ENCODE peak calls at places on chromosomes 12 and 14, in eight cellular contexts. One of them, this sample, is unnamed.

GRCh38 chr12:75877588-75878381 is 153.8 kb downstream of the PHLDA1 start:
- DNase-seq in CD4-positive, alpha-beta T cell: no peak
- DNase-seq in Peyer's patch: no peak
- DNase-seq in fibroblast of villous mesenchyme: peak; percentile 58
- DNase-seq in tibial artery: no peak
- DNase-seq in A673: peak; percentile 37
- DNase-seq in prostate gland: no peak
- DNase-seq in dorsolateral prefrontal cortex: no peak
- DNase-seq in this sample: no peak

GRCh38 chr12:78970041-78970440 is 105.5 kb downstream of the SYT1 start:
- DNase-seq in Peyer's patch: no peak
- DNase-seq in CD4-positive, alpha-beta T cell: no peak
- DNase-seq in prostate gland: no peak
- DNase-seq in dorsolateral prefrontal cortex: no peak
- DNase-seq in tibial artery: no peak
- DNase-seq in A673: no peak
- DNase-seq in fibroblast of villous mesenchyme: no peak
- DNase-seq in this sample: no peak

GRCh38 chr12:96368233-96368632 is 32.0 kb downstream of the CDK17 start:
- DNase-seq in Peyer's patch: no peak
- DNase-seq in tibial artery: no peak
- DNase-seq in fibroblast of villous mesenchyme: no peak
- DNase-seq in prostate gland: no peak
- DNase-seq in A673: no peak
- DNase-seq in CD4-positive, alpha-beta T cell: no peak
- DNase-seq in dorsolateral prefrontal cortex: peak; percentile 40
- DNase-seq in this sample: no peak

GRCh38 chr12:61854902-61855301 is 405.3 kb upstream of the USP15 start:
- DNase-seq in dorsolateral prefrontal cortex: no peak
- DNase-seq in prostate gland: no peak
- DNase-seq in fibroblast of villous mesenchyme: no peak
- DNase-seq in Peyer's patch: no peak
- DNase-seq in tibial artery: no peak
- DNase-seq in A673: no peak
- DNase-seq in CD4-positive, alpha-beta T cell: no peak
- DNase-seq in this sample: no peak

GRCh38 chr14:72024504-72024903 is 92.3 kb downstream of the RGS6 start:
- DNase-seq in Peyer's patch: no peak
- DNase-seq in fibroblast of villous mesenchyme: no peak
- DNase-seq in prostate gland: no peak
- DNase-seq in tibial artery: no peak
- DNase-seq in dorsolateral prefrontal cortex: no peak
- DNase-seq in CD4-positive, alpha-beta T cell: no peak
- DNase-seq in A673: no peak
- DNase-seq in this sample: no peak

GRCh38 chr14:96088911-96089310 is 49.7 kb downstream of the C14orf132 start:
- DNase-seq in CD4-positive, alpha-beta T cell: no peak
- DNase-seq in dorsolateral prefrontal cortex: no peak
- DNase-seq in Peyer's patch: no peak
- DNase-seq in fibroblast of villous mesenchyme: no peak
- DNase-seq in tibial artery: peak; percentile 29
- DNase-seq in prostate gland: no peak
- DNase-seq in A673: no peak
- DNase-seq in this sample: no peak

GRCh38 chr14:78207414-78207813 is 37.2 kb downstream of the NRXN3 start:
- DNase-seq in fibroblast of villous mesenchyme: no peak
- DNase-seq in CD4-positive, alpha-beta T cell: no peak
- DNase-seq in prostate gland: no peak
- DNase-seq in A673: no peak
- DNase-seq in tibial artery: no peak
- DNase-seq in Peyer's patch: no peak
- DNase-seq in dorsolateral prefrontal cortex: no peak
- DNase-seq in this sample: no peak

GRCh38 chr12:76698316-76698715 is 65.6 kb upstream of the ZDHHC17 start:
- DNase-seq in tibial artery: no peak
- DNase-seq in prostate gland: no peak
- DNase-seq in Peyer's patch: no peak
- DNase-seq in CD4-positive, alpha-beta T cell: no peak
- DNase-seq in A673: no peak
- DNase-seq in dorsolateral prefrontal cortex: no peak
- DNase-seq in fibroblast of villous mesenchyme: no peak
- DNase-seq in this sample: no peak

GRCh38 chr14:103696466-103697071 is 18.7 kb downstream of the XRCC3 start:
- DNase-seq in fibroblast of villous mesenchyme: peak; percentile 87
- DNase-seq in dorsolateral prefrontal cortex: no peak
- DNase-seq in A673: peak; percentile 44
- DNase-seq in CD4-positive, alpha-beta T cell: no peak
- DNase-seq in tibial artery: no peak
- DNase-seq in Peyer's patch: no peak
- DNase-seq in prostate gland: no peak
- DNase-seq in this sample: no peak

GRCh38 chr12:31246470-31246850 is 79.5 kb downstream of the SINHCAF start:
- DNase-seq in tibial artery: no peak
- DNase-seq in A673: peak; percentile 11
- DNase-seq in Peyer's patch: no peak
- DNase-seq in CD4-positive, alpha-beta T cell: no peak
- DNase-seq in dorsolateral prefrontal cortex: no peak
- DNase-seq in fibroblast of villous mesenchyme: peak; percentile 34
- DNase-seq in prostate gland: peak; percentile 58
- DNase-seq in this sample: no peak

GRCh38 chr12:104635944-104636343 is 179.2 kb downstream of the CHST11 start:
- DNase-seq in prostate gland: no peak
- DNase-seq in CD4-positive, alpha-beta T cell: no peak
- DNase-seq in fibroblast of villous mesenchyme: no peak
- DNase-seq in dorsolateral prefrontal cortex: no peak
- DNase-seq in tibial artery: no peak
- DNase-seq in A673: no peak
- DNase-seq in Peyer's patch: no peak
- DNase-seq in this sample: no peak

GRCh38 chr12:104634852-104635251 is 178.1 kb downstream of the CHST11 start:
- DNase-seq in dorsolateral prefrontal cortex: no peak
- DNase-seq in fibroblast of villous mesenchyme: no peak
- DNase-seq in prostate gland: no peak
- DNase-seq in CD4-positive, alpha-beta T cell: no peak
- DNase-seq in A673: no peak
- DNase-seq in Peyer's patch: no peak
- DNase-seq in tibial artery: no peak
- DNase-seq in this sample: no peak

GRCh38 chr12:104630230-104630670 is 173.5 kb downstream of the CHST11 start:
- DNase-seq in dorsolateral prefrontal cortex: no peak
- DNase-seq in A673: peak; percentile 39
- DNase-seq in Peyer's patch: no peak
- DNase-seq in CD4-positive, alpha-beta T cell: no peak
- DNase-seq in tibial artery: no peak
- DNase-seq in prostate gland: no peak
- DNase-seq in fibroblast of villous mesenchyme: no peak
- DNase-seq in this sample: no peak

GRCh38 chr12:104634044-104634443 is 177.3 kb downstream of the CHST11 start:
- DNase-seq in CD4-positive, alpha-beta T cell: no peak
- DNase-seq in fibroblast of villous mesenchyme: no peak
- DNase-seq in prostate gland: no peak
- DNase-seq in A673: no peak
- DNase-seq in dorsolateral prefrontal cortex: no peak
- DNase-seq in tibial artery: no peak
- DNase-seq in Peyer's patch: no peak
- DNase-seq in this sample: no peak

DNA sequence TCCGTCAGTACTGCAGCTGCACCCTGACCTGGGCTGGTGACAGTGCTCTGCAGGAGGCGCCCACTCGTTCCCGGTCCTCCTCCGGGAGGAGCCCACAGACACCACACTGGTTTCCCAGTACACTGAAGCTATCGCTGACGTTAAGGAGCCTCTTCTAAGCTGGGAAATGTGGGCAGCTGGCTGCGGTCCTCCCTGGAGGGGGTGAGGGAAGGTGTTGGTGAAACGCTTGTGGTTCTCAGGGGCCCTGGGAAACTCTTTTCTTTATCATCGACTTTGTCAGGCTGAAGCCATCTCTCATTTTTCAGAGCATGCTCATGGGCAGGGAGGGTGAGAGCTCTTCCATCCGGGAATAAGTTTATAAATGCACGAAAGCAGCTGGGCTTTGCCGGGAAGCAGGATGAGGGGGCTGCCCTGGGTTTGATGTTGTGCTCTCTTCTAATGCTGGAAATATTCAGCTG is 176.0 kb downstream of the CHST11 start:
- DNase-seq in dorsolateral prefrontal cortex: no peak
- DNase-seq in CD4-positive, alpha-beta T cell: no peak
- DNase-seq in fibroblast of villous mesenchyme: peak; percentile 74
- DNase-seq in tibial artery: no peak
- DNase-seq in prostate gland: no peak
- DNase-seq in Peyer's patch: no peak
- DNase-seq in A673: no peak
- DNase-seq in this sample: no peak
- TF ChIP-seq CTCF in dorsolateral prefrontal cortex: no peak
- TF ChIP-seq CTCF in CD4-positive, alpha-beta T cell: no peak
- TF ChIP-seq CTCF in fibroblast of villous mesenchyme: peak; percentile 3
- TF ChIP-seq CTCF in tibial artery: no peak
- TF ChIP-seq CTCF in prostate gland: no peak
- TF ChIP-seq CTCF in Peyer's patch: no peak
- TF ChIP-seq CTCF in A673: no peak
- TF ChIP-seq CTCF in this sample: no peak

GRCh38 chr14:100645986-100646314 is 58.7 kb upstream of the BEGAIN start:
- DNase-seq in A673: no peak
- DNase-seq in dorsolateral prefrontal cortex: no peak
- DNase-seq in tibial artery: no peak
- DNase-seq in Peyer's patch: no peak
- DNase-seq in fibroblast of villous mesenchyme: no peak
- DNase-seq in prostate gland: no peak
- DNase-seq in CD4-positive, alpha-beta T cell: no peak
- DNase-seq in this sample: no peak

GRCh38 chr14:100644784-100645183 is 57.6 kb upstream of the BEGAIN start:
- DNase-seq in fibroblast of villous mesenchyme: no peak
- DNase-seq in prostate gland: no peak
- DNase-seq in Peyer's patch: no peak
- DNase-seq in CD4-positive, alpha-beta T cell: no peak
- DNase-seq in dorsolateral prefrontal cortex: no peak
- DNase-seq in A673: no peak
- DNase-seq in tibial artery: no peak
- DNase-seq in this sample: no peak

GRCh38 chr14:100641274-100641860 is 54.1 kb upstream of the BEGAIN start:
- DNase-seq in CD4-positive, alpha-beta T cell: no peak
- DNase-seq in fibroblast of villous mesenchyme: no peak
- DNase-seq in A673: no peak
- DNase-seq in prostate gland: no peak
- DNase-seq in tibial artery: no peak
- DNase-seq in Peyer's patch: no peak
- DNase-seq in dorsolateral prefrontal cortex: no peak
- DNase-seq in this sample: no peak

GRCh38 chr14:100645200-100645985 is 58.2 kb upstream of the BEGAIN start:
- DNase-seq in A673: peak; percentile 93
- DNase-seq in prostate gland: peak; percentile 87
- DNase-seq in fibroblast of villous mesenchyme: peak; percentile 81
- DNase-seq in dorsolateral prefrontal cortex: peak; percentile 81
- DNase-seq in CD4-positive, alpha-beta T cell: peak; percentile 82
- DNase-seq in Peyer's patch: peak; percentile 73
- DNase-seq in tibial artery: peak; percentile 75
- DNase-seq in this sample: peak; percentile 73

DNA sequence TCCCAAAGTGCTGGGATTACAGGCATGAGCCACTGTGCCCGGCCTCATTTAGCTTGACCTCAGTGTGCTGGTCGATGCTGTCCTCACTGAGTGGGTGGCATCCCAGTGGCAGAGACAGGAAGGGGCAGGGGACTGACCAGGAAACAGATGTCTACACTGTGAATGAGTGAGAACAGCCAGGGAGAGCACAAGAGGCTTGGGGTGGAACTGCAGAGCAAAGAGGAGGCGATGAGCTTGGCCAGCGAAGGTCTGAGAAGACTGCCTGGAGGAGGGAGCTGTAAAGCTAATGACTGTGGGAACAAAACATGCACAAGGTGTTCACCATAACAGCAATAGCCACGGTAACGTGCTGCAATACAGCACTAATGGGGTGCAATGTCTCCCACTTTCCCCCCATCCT is 57.2 kb upstream of the BEGAIN start:
- DNase-seq in dorsolateral prefrontal cortex: no peak
- DNase-seq in prostate gland: no peak
- DNase-seq in Peyer's patch: no peak
- DNase-seq in tibial artery: no peak
- DNase-seq in A673: no peak
- DNase-seq in fibroblast of villous mesenchyme: no peak
- DNase-seq in CD4-positive, alpha-beta T cell: no peak
- DNase-seq in this sample: no peak
- TF ChIP-seq CTCF in dorsolateral prefrontal cortex: no peak
- TF ChIP-seq CTCF in prostate gland: no peak
- TF ChIP-seq CTCF in Peyer's patch: no peak
- TF ChIP-seq CTCF in tibial artery: no peak
- TF ChIP-seq CTCF in A673: no peak
- TF ChIP-seq CTCF in fibroblast of villous mesenchyme: no peak
- TF ChIP-seq CTCF in CD4-positive, alpha-beta T cell: no peak
- TF ChIP-seq CTCF in this sample: no peak

GRCh38 chr14:61925043-61925442 is 162.8 kb downstream of the SNAPC1 start:
- DNase-seq in tibial artery: no peak
- DNase-seq in fibroblast of villous mesenchyme: peak; percentile 30
- DNase-seq in CD4-positive, alpha-beta T cell: no peak
- DNase-seq in prostate gland: no peak
- DNase-seq in dorsolateral prefrontal cortex: no peak
- DNase-seq in A673: peak; percentile 41
- DNase-seq in Peyer's patch: peak; percentile 22
- DNase-seq in this sample: no peak
- TF ChIP-seq CTCF in tibial artery: no peak
- TF ChIP-seq CTCF in fibroblast of villous mesenchyme: peak; percentile 41
- TF ChIP-seq CTCF in CD4-positive, alpha-beta T cell: no peak
- TF ChIP-seq CTCF in prostate gland: no peak
- TF ChIP-seq CTCF in dorsolateral prefrontal cortex: peak; percentile 31
- TF ChIP-seq CTCF in A673: peak; percentile 53
- TF ChIP-seq CTCF in Peyer's patch: peak; percentile 36
- TF ChIP-seq CTCF in this sample: peak; percentile 12

DNA sequence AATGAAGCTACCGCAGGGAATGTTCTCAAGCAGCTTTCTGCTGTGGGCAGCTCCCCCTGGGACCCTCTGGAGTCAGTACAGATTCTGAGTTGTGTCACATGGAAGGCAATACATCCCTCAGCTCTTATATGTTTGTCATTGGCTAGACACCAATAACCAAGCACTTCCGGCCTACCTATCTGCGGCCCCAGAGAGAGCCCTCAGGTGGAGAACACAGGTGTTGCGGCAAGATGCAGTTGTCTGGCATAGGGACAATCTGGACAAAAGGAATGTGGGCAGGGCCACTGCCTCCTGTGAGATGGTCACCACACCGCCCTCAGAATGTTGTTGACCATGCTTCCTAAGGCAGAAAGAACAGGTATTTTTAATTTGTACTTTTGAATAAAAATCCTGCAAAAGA is 118.7 kb downstream of the BRMS1L start:
- DNase-seq in tibial artery: no peak
- DNase-seq in Peyer's patch: no peak
- DNase-seq in fibroblast of villous mesenchyme: no peak
- DNase-seq in CD4-positive, alpha-beta T cell: no peak
- DNase-seq in A673: peak; percentile 29
- DNase-seq in prostate gland: no peak
- DNase-seq in dorsolateral prefrontal cortex: no peak
- DNase-seq in this sample: no peak
- TF ChIP-seq CTCF in tibial artery: no peak
- TF ChIP-seq CTCF in Peyer's patch: no peak
- TF ChIP-seq CTCF in fibroblast of villous mesenchyme: no peak
- TF ChIP-seq CTCF in CD4-positive, alpha-beta T cell: no peak
- TF ChIP-seq CTCF in A673: peak; percentile 32
- TF ChIP-seq CTCF in prostate gland: no peak
- TF ChIP-seq CTCF in dorsolateral prefrontal cortex: no peak
- TF ChIP-seq CTCF in this sample: peak; percentile 40

GRCh38 chr12:117603316-117604113 is 242.1 kb upstream of the NOS1 start:
- DNase-seq in tibial artery: no peak
- DNase-seq in prostate gland: no peak
- DNase-seq in CD4-positive, alpha-beta T cell: no peak
- DNase-seq in dorsolateral prefrontal cortex: no peak
- DNase-seq in fibroblast of villous mesenchyme: no peak
- DNase-seq in A673: peak; percentile 8
- DNase-seq in Peyer's patch: no peak
- DNase-seq in this sample: no peak
- TF ChIP-seq CTCF in tibial artery: no peak
- TF ChIP-seq CTCF in prostate gland: no peak
- TF ChIP-seq CTCF in CD4-positive, alpha-beta T cell: no peak
- TF ChIP-seq CTCF in dorsolateral prefrontal cortex: no peak
- TF ChIP-seq CTCF in fibroblast of villous mesenchyme: no peak
- TF ChIP-seq CTCF in A673: peak; percentile 21
- TF ChIP-seq CTCF in Peyer's patch: no peak
- TF ChIP-seq CTCF in this sample: no peak

This sample was measured in progenitor cell of endocrine pancreas.